ENCODE peak calls at places on chromosomes 13 and 19, in six cellular contexts. One of them, this sample, is unnamed.

GRCh38 chr19:3543150-3544053 is 4.4 kb downstream of the TEKTIP1 start:
- DNase-seq in Peyer's patch: no peak
- DNase-seq in PC-3: no peak
- DNase-seq in heart left ventricle: no peak
- DNase-seq in AG04450: no peak
- DNase-seq in aorta: peak; percentile 73
- DNase-seq in this sample: no peak

GRCh38 chr13:76677047-76677446 is 209.2 kb downstream of the KCTD12 start:
- DNase-seq in AG04450: no peak
- DNase-seq in PC-3: no peak
- DNase-seq in Peyer's patch: no peak
- DNase-seq in heart left ventricle: peak; percentile 66
- DNase-seq in aorta: peak; percentile 72
- DNase-seq in this sample: no peak

GRCh38 chr13:51341804-51342203 is 2.3 kb downstream of the SERPINE3 start:
- DNase-seq in PC-3: no peak
- DNase-seq in aorta: no peak
- DNase-seq in Peyer's patch: no peak
- DNase-seq in heart left ventricle: no peak
- DNase-seq in AG04450: no peak
- DNase-seq in this sample: no peak

GRCh38 chr13:49213997-49214916 is 5.9 kb upstream of the MLNR start:
- DNase-seq in PC-3: no peak
- DNase-seq in Peyer's patch: no peak
- DNase-seq in AG04450: no peak
- DNase-seq in heart left ventricle: no peak
- DNase-seq in aorta: no peak
- DNase-seq in this sample: no peak

GRCh38 chr13:93915269-93915809 is 564.1 kb downstream of the DCT start:
- DNase-seq in aorta: no peak
- DNase-seq in Peyer's patch: no peak
- DNase-seq in PC-3: no peak
- DNase-seq in AG04450: peak; percentile 7
- DNase-seq in heart left ventricle: no peak
- DNase-seq in this sample: no peak

GRCh38 chr19:53365899-53366493 is 491 bp downstream of the ZNF525 start:
- DNase-seq in AG04450: no peak
- DNase-seq in PC-3: peak; percentile 50
- DNase-seq in Peyer's patch: no peak
- DNase-seq in aorta: no peak
- DNase-seq in heart left ventricle: no peak
- DNase-seq in this sample: no peak

GRCh38 chr13:51435002-51435578 is 17.7 kb downstream of the INTS6 start:
- DNase-seq in Peyer's patch: no peak
- DNase-seq in AG04450: no peak
- DNase-seq in heart left ventricle: no peak
- DNase-seq in aorta: no peak
- DNase-seq in PC-3: peak; percentile 50
- DNase-seq in this sample: no peak

GRCh38 chr13:47945738-47946137 is 55.3 kb downstream of the SUCLA2 start:
- DNase-seq in AG04450: peak; percentile 8
- DNase-seq in heart left ventricle: no peak
- DNase-seq in Peyer's patch: peak; percentile 51
- DNase-seq in aorta: no peak
- DNase-seq in PC-3: no peak
- DNase-seq in this sample: no peak

GRCh38 chr19:10353793-10354391 is 14.5 kb upstream of the ICAM3 start:
- DNase-seq in AG04450: no peak
- DNase-seq in heart left ventricle: peak; percentile 79
- DNase-seq in aorta: no peak
- DNase-seq in PC-3: peak; percentile 30
- DNase-seq in Peyer's patch: no peak
- DNase-seq in this sample: peak; percentile 67

GRCh38 chr19:41098762-41099161 is 10.5 kb downstream of the CYP2A13 start:
- DNase-seq in AG04450: no peak
- DNase-seq in heart left ventricle: no peak
- DNase-seq in PC-3: no peak
- DNase-seq in aorta: no peak
- DNase-seq in Peyer's patch: no peak
- DNase-seq in this sample: no peak

GRCh38 chr13:49256841-49257240 is 9.1 kb downstream of the CDADC1 start:
- DNase-seq in PC-3: no peak
- DNase-seq in Peyer's patch: no peak
- DNase-seq in aorta: no peak
- DNase-seq in heart left ventricle: no peak
- DNase-seq in AG04450: no peak
- DNase-seq in this sample: no peak

GRCh38 chr19:53467138-53467502 is 413 bp upstream of the ZNF813 start:
- DNase-seq in Peyer's patch: peak; percentile 53
- DNase-seq in aorta: peak; percentile 47
- DNase-seq in AG04450: no peak
- DNase-seq in heart left ventricle: no peak
- DNase-seq in PC-3: no peak
- DNase-seq in this sample: no peak

GRCh38 chr19:15911599-15912237 is 13.8 kb upstream of the CYP4F2 start:
- DNase-seq in PC-3: no peak
- DNase-seq in Peyer's patch: no peak
- DNase-seq in AG04450: no peak
- DNase-seq in aorta: no peak
- DNase-seq in heart left ventricle: no peak
- DNase-seq in this sample: no peak

GRCh38 chr13:75946746-75947397 is 310.7 kb downstream of the LMO7 start:
- DNase-seq in Peyer's patch: no peak
- DNase-seq in PC-3: no peak
- DNase-seq in heart left ventricle: no peak
- DNase-seq in aorta: no peak
- DNase-seq in AG04450: no peak
- DNase-seq in this sample: no peak

GRCh38 chr19:6417713-6418561 is 6.7 kb downstream of the KHSRP start:
- DNase-seq in PC-3: peak; percentile 29
- DNase-seq in Peyer's patch: no peak
- DNase-seq in AG04450: no peak
- DNase-seq in aorta: no peak
- DNase-seq in heart left ventricle: no peak
- DNase-seq in this sample: no peak

GRCh38 chr19:309206-309565 is 18.0 kb upstream of the PLPP2 start:
- DNase-seq in AG04450: no peak
- DNase-seq in PC-3: no peak
- DNase-seq in heart left ventricle: no peak
- DNase-seq in Peyer's patch: peak; percentile 36
- DNase-seq in aorta: no peak
- DNase-seq in this sample: no peak

GRCh38 chr19:13163609-13164364 is 13.6 kb downstream of the IER2 start:
- DNase-seq in PC-3: peak; percentile 93
- DNase-seq in heart left ventricle: peak; percentile 76
- DNase-seq in aorta: peak; percentile 90
- DNase-seq in AG04450: peak; percentile 67
- DNase-seq in Peyer's patch: peak; percentile 83
- DNase-seq in this sample: peak; percentile 87
- H3K27ac ChIP-seq in PC-3: peak overlapping the region; percentile 97
- H3K27ac ChIP-seq in heart left ventricle: peak overlapping the region; percentile 95
- H3K27ac ChIP-seq in aorta: peak overlapping the region; percentile 52
- H3K27ac ChIP-seq in AG04450: peak overlapping the region; percentile 97
- H3K27ac ChIP-seq in Peyer's patch: peak overlapping the region; percentile 88
- H3K27ac ChIP-seq in this sample: peak overlapping the region; percentile 99

GRCh38 chr19:12983561-12984142 is 11.6 kb upstream of the NFIX start:
- DNase-seq in aorta: peak; percentile 81
- DNase-seq in Peyer's patch: peak; percentile 88
- DNase-seq in AG04450: peak; percentile 30
- DNase-seq in PC-3: peak; percentile 89
- DNase-seq in heart left ventricle: peak; percentile 80
- DNase-seq in this sample: no peak
- H3K4me3 ChIP-seq in aorta: no peak overlapping the region
- H3K4me3 ChIP-seq in Peyer's patch: peak overlapping the region; percentile 38
- H3K4me3 ChIP-seq in AG04450: peak overlapping the region; percentile 50
- H3K4me3 ChIP-seq in PC-3: peak overlapping the region; percentile 61
- H3K4me3 ChIP-seq in heart left ventricle: no peak overlapping the region
- H3K4me3 ChIP-seq in this sample: peak overlapping the region; percentile 17

DNA sequence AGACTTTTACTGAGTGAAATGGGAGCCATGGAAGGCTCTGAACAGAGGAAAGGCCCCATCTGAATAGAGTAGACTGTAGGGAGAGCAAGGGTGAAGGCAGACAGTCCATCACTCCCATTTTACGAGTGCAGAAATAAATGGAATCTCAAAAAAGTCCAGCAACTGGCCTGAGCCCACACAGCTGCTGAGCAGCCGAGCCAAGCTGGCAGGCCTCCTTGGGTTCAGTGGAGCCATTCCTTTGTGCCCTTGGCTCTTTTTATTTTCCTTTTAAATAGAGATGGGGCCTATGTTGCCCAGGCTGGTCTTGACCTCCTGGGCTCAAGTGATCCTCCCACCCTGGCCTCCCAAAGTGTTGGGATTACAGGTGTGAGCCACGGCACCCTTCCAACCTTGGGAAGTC is 1.0 kb upstream of the MYH14 start:
- DNase-seq in AG04450: no peak
- DNase-seq in PC-3: no peak
- DNase-seq in aorta: no peak
- DNase-seq in Peyer's patch: no peak
- DNase-seq in heart left ventricle: no peak
- DNase-seq in this sample: no peak
- H3K27ac ChIP-seq in AG04450: no peak overlapping the region
- H3K27ac ChIP-seq in PC-3: no peak overlapping the region
- H3K27ac ChIP-seq in aorta: no peak overlapping the region
- H3K27ac ChIP-seq in Peyer's patch: no peak overlapping the region
- H3K27ac ChIP-seq in heart left ventricle: no peak overlapping the region
- H3K27ac ChIP-seq in this sample: no peak overlapping the region

GRCh38 chr19:38736413-38737280 is 7.6 kb downstream of the CAPN12 start:
- DNase-seq in heart left ventricle: peak; percentile 20
- DNase-seq in PC-3: peak; percentile 65
- DNase-seq in AG04450: no peak
- DNase-seq in aorta: no peak
- DNase-seq in Peyer's patch: peak; percentile 93
- DNase-seq in this sample: peak; percentile 76
- H3K4me3 ChIP-seq in heart left ventricle: peak overlapping the region; percentile 21
- H3K4me3 ChIP-seq in PC-3: peak overlapping the region; percentile 52
- H3K4me3 ChIP-seq in AG04450: no peak overlapping the region
- H3K4me3 ChIP-seq in aorta: no peak overlapping the region
- H3K4me3 ChIP-seq in Peyer's patch: peak overlapping the region; percentile 63
- H3K4me3 ChIP-seq in this sample: no peak overlapping the region

This sample was measured in RWPE2.